ENCODE peak calls at places on chromosomes 12 and 14, in five cellular contexts. A is H9, V is H1, E is neuronal stem cell, W is trophoblast cell. S is an unnamed sample.
A peak's percentile ranks its signal among the peaks of the same experiment; 100 is the strongest.

GRCh38 chr14:22812744-22813143 is 2.5 kb downstream of the SLC7A7 start:
- DNase-seq in A (peak; percentile 66), V (no peak), E (no peak), W (no peak), S (no peak)

GRCh38 chr12:46678441-46678840 is 147.4 kb downstream of the SLC38A4 start:
- DNase-seq in A (no peak), V (no peak), E (no peak), W (no peak), S (no peak)

GRCh38 chr14:60094306-60094897 is 2.7 kb downstream of the PCNX4 start:
- DNase-seq in A (peak; percentile 61), V (peak; percentile 19), E (no peak), W (peak; percentile 51), S (peak; percentile 79)

GRCh38 chr14:36807727-36808126 is 146.1 kb downstream of the PAX9 start:
- DNase-seq in A (no peak), V (no peak), E (no peak), W (no peak), S (no peak)

GRCh38 chr12:17352164-17352563 is 737.8 kb downstream of the RERGL start:
- DNase-seq in A (no peak), V (no peak), E (no peak), W (no peak), S (no peak)

GRCh38 chr14:59788176-59788575 is 82.4 kb downstream of the RTN1 start:
- DNase-seq in A (no peak), V (no peak), E (no peak), W (no peak), S (no peak)

GRCh38 chr12:114895081-114895480 is 211.1 kb upstream of the TBX3 start:
- DNase-seq in A (no peak), V (no peak), E (no peak), W (no peak), S (peak; percentile 44)

GRCh38 chr12:4031703-4032291 is 158.6 kb upstream of the PARP11 start:
- DNase-seq in A (peak; percentile 53), V (no peak), E (no peak), W (peak; percentile 21), S (peak; percentile 53)

GRCh38 chr12:14960548-14961465 is 594 bp downstream of the ARHGDIB start:
- DNase-seq in A (no peak), V (no peak), E (no peak), W (peak; percentile 73), S (no peak)

GRCh38 chr14:71062581-71063303 is 155.5 kb downstream of the PCNX1 start:
- DNase-seq in A (no peak), V (no peak), E (no peak), W (no peak), S (peak; percentile 53)

GRCh38 chr12:130965214-130965613 is 11.5 kb downstream of the ADGRD1 start:
- DNase-seq in A (no peak), V (no peak), E (no peak), W (no peak), S (no peak)

GRCh38 chr12:19121449-19122018 is 8.0 kb upstream of the PLEKHA5 start:
- DNase-seq in A (no peak), V (no peak), E (no peak), W (no peak), S (no peak)

GRCh38 chr14:42911642-42912041 is 1305.0 kb downstream of the LRFN5 start:
- DNase-seq in A (no peak), V (no peak), E (no peak), W (no peak), S (peak; percentile 9)

GRCh38 chr12:58888131-58888783 is 32.0 kb downstream of the LRIG3 start:
- DNase-seq in A (no peak), V (no peak), E (no peak), W (no peak), S (no peak)

GRCh38 chr14:91261115-91261514 is 16.6 kb upstream of the GPR68 start:
- DNase-seq in A (no peak), V (no peak), E (no peak), W (no peak), S (no peak)

GRCh38 chr14:89139404-89140247 is 277.4 kb downstream of the FOXN3 start:
- DNase-seq in A (peak; percentile 69), V (no peak), E (no peak), W (no peak), S (no peak)

GRCh38 chr14:89658977-89659670 is 242.1 kb upstream of the FOXN3 start:
- DNase-seq in A (no peak), V (no peak), E (no peak), W (no peak), S (no peak)

GRCh38 chr12:64673490-64674169 is 63.3 kb downstream of the RASSF3 start:
- DNase-seq in A (no peak), V (no peak), E (peak; percentile 24), W (no peak), S (peak; percentile 41)

GRCh38 chr12:116601524-116601923 is 42.3 kb downstream of the MAP1LC3B2 start:
- DNase-seq in A (no peak), V (no peak), E (no peak), W (no peak), S (peak; percentile 49)

GRCh38 chr12:14845350-14845750 is 2.0 kb upstream of the ART4 start:
- DNase-seq in A (no peak), V (no peak), E (peak; percentile 45), W (peak; percentile 58), S (peak; percentile 75)

GRCh38 chr12:3313655-3314305 is 177.2 kb upstream of the PRMT8 start:
- DNase-seq in A (peak; percentile 73), V (no peak), E (peak; percentile 23), W (no peak), S (peak; percentile 28)

GRCh38 chr12:14272954-14273910 is 92.2 kb upstream of the ATF7IP start:
- DNase-seq in A (no peak), V (no peak), E (no peak), W (no peak), S (peak; percentile 29)

GRCh38 chr14:29838752-29839151 is 88.9 kb downstream of the PRKD1 start:
- DNase-seq in A (no peak), V (no peak), E (no peak), W (no peak), S (no peak)

GRCh38 chr12:828726-829395 is 76.5 kb downstream of the WNK1 start:
- DNase-seq in A (no peak), V (no peak), E (no peak), W (no peak), S (no peak)

GRCh38 chr12:44510510-44510909 is 365.6 kb downstream of the NELL2 start:
- DNase-seq in A (no peak), V (no peak), E (no peak), W (no peak), S (no peak)

GRCh38 chr14:56002876-56003625 is 115.2 kb upstream of the PELI2 start:
- DNase-seq in A (no peak), V (no peak), E (no peak), W (no peak), S (no peak)

GRCh38 chr14:20516921-20517320 is 11.6 kb downstream of the RNASE10 start:
- DNase-seq in A (no peak), V (no peak), E (no peak), W (no peak), S (no peak)

GRCh38 chr12:18799140-18799446 is 61.2 kb downstream of the CAPZA3 start:
- DNase-seq in A (no peak), V (no peak), E (no peak), W (no peak), S (no peak)

GRCh38 chr14:55102141-55102547 is 26.9 kb upstream of the LGALS3 start:
- DNase-seq in A (peak; percentile 59), V (peak; percentile 49), E (no peak), W (no peak), S (peak; percentile 92)

GRCh38 chr12:53441040-53441833 is at the start of gene PRR13:
- DNase-seq in A (peak; percentile 100), V (peak; percentile 95), E (peak; percentile 96), W (peak; percentile 99), S (peak; percentile 100)

GRCh38 chr12:13146539-13146938 is 43.1 kb upstream of the GSG1 start:
- DNase-seq in A (no peak), V (no peak), E (no peak), W (no peak), S (peak; percentile 27)

GRCh38 chr12:13144266-13144828 is 40.9 kb upstream of the GSG1 start:
- DNase-seq in A (no peak), V (no peak), E (no peak), W (no peak), S (no peak)

GRCh38 chr12:13147688-13148531 is 44.4 kb upstream of the GSG1 start:
- DNase-seq in A (no peak), V (no peak), E (no peak), W (peak; percentile 80), S (no peak)

GRCh38 chr12:13141686-13142085 is 38.2 kb upstream of the GSG1 start:
- DNase-seq in A (no peak), V (no peak), E (no peak), W (no peak), S (no peak)

DNA sequence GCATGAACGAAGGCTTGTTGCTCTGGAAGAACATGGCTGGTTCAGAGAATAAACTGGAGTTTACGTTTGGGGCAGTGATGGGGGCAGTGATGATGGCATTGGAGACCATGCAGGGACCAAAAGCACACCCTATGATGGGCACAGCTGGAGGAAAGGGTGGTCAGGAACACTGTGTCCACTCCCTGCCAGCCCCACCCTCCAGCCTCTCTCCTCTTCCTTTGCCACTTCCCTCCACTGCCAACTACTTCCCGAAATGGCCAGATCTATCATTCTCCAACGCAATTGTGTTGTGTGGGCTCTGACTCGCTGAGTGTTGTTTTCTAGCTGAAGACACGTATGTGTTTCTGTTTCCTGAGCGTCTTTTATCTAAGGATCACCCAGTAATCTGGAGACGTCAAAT is 39.3 kb upstream of the GSG1 start:
- DNase-seq in A (no peak), V (no peak), E (no peak), W (no peak), S (no peak)
- H2BK12ac ChIP-seq in A (no peak overlapping the region), V (no peak overlapping the region), E (no peak overlapping the region), W (no peak overlapping the region), S (no peak overlapping the region)

DNA sequence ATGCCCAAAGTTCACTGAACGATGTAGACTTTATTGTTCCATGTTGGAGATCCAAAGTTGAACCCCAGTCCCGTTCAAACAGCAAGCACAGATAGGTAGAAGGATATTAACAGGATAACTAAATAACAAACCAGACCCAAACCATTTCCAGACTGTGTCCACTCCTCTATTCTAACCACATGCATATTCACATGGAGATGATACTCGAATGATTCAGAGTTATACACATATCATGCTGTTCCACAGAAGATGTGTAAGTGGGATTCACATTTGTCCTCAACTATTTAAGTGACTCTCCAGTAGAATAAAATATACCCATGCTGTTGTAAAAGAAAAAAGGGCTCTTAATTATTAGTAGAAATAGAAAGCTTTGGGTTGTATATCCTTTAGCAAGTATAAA is 185.9 kb downstream of the ITPR2 start:
- DNase-seq in A (no peak), V (no peak), E (no peak), W (no peak), S (no peak)
- H4K91ac ChIP-seq in A (no peak overlapping the region), V (peak overlapping the region; percentile 62), E (no peak overlapping the region), W (no peak overlapping the region), S (no peak overlapping the region)

DNA sequence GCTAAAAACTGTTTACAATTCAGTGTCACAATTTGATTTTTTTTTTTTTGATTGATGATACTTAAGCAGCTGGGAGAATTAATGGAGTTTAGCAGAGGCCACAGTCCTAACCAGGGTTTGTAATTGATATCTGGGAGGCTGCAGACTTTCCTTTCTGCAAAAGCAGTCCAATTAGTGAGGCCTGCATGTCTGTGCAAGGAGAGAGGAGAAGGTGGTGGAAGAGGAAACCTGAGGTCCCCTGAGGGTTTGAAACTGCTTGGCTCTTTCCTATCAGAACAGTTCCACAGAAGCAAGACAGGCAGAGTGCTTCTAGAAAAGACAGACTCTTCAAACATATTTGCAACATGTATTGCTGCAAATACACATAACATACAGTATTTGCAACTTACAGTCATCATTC is 160.8 kb upstream of the KRR1 start:
- DNase-seq in A (no peak), V (no peak), E (no peak), W (no peak), S (peak; percentile 5)
- H3K23ac ChIP-seq in A (no peak overlapping the region), V (no peak overlapping the region), E (no peak overlapping the region), W (no peak overlapping the region), S (no peak overlapping the region)

GRCh38 chr14:105365681-105366080 is 32.7 kb upstream of the TEX22 start:
- DNase-seq in A (no peak), V (no peak), E (no peak), W (no peak), S (no peak)
- H2BK12ac ChIP-seq in A (no peak overlapping the region), V (no peak overlapping the region), E (no peak overlapping the region), W (no peak overlapping the region), S (no peak overlapping the region)